ENCODE peak calls at places on chromosomes 2 and 18, in ten cellular contexts. U is right atrium auricular region, Y is IMR-90, N is A549, C is Panc1, F is astrocyte, W is Peyer's patch, D is Karpas-422, G is SJSA1, P is psoas muscle. K is an unnamed sample. For H3K4me1, the result is how much of the 10 kb centered on the place peaks cover.

GRCh38 chr2:112243233-112243632 is 11.6 kb downstream of the ZC3H8 start:
- DNase-seq in C (no peak), U (no peak), N (no peak), D (no peak), G (no peak), F (no peak), P (no peak), Y (no peak), W (no peak), K (no peak)

GRCh38 chr2:36358317-36358659 is 2.7 kb downstream of the CRIM1 start:
- DNase-seq in F (peak), N (no peak), P (no peak), W (no peak), D (no peak), G (peak), Y (peak), U (no peak), C (no peak), K (no peak)

GRCh38 chr18:73923866-73924265 is 223.8 kb downstream of the FBXO15 start:
- DNase-seq in U (no peak), D (no peak), G (no peak), N (no peak), F (no peak), P (no peak), W (no peak), Y (peak), C (no peak), K (no peak)

GRCh38 chr2:230600881-230601280 is 111.8 kb upstream of the CAB39 start:
- DNase-seq in Y (no peak), G (no peak), F (no peak), N (no peak), C (no peak), U (no peak), P (no peak), D (no peak), W (no peak), K (no peak)

GRCh38 chr2:85888020-85888744 is 608 bp downstream of the ST3GAL5 start:
- DNase-seq in W (peak), G (peak), F (no peak), Y (no peak), P (peak), D (peak), U (no peak), C (no peak), N (no peak), K (peak)

GRCh38 chr2:33275689-33276444 is 200.6 kb upstream of the RASGRP3 start:
- DNase-seq in W (no peak), G (peak), U (peak), P (peak), Y (peak), N (peak), F (peak), D (no peak), C (peak), K (no peak)

GRCh38 chr18:58314284-58314683 is 270.3 kb downstream of the NEDD4L start:
- DNase-seq in G (peak), D (no peak), C (no peak), P (peak), N (peak), U (peak), Y (peak), F (peak), W (no peak), K (peak)

GRCh38 chr18:10304853-10305252 is 149.6 kb upstream of the APCDD1 start:
- DNase-seq in G (no peak), P (peak), C (no peak), Y (peak), N (no peak), D (no peak), F (peak), W (no peak), U (peak), K (no peak)

GRCh38 chr2:234447963-234448362 is 48.9 kb downstream of the ARL4C start:
- DNase-seq in N (peak), P (no peak), F (no peak), W (no peak), C (no peak), G (no peak), U (no peak), Y (no peak), D (no peak), K (no peak)
- H3K4me3 ChIP-seq in N (no peak), P (no peak), F (no peak), W (no peak), C (no peak), G (no peak), U (no peak), Y (no peak), D (no peak), K (no peak)

GRCh38 chr18:60895181-60895580 is 438.0 kb upstream of the CDH20 start:
- DNase-seq in U (no peak), C (no peak), F (peak), N (no peak), D (no peak), P (no peak), W (no peak), G (no peak), Y (no peak), K (no peak)
- H3K4me1 ChIP-seq in U (under half), C (under half), F (under half), N (under half), D (under half), P (under half), W (under half), G (under half), Y (under half), K (under half)

GRCh38 chr2:177753682-177754475 is 318.7 kb downstream of the PDE11A start:
- DNase-seq in D (peak), U (peak), Y (peak), C (no peak), W (peak), N (peak), F (peak), P (peak), G (peak), K (peak)
- H3K27ac ChIP-seq in D (no peak), U (peak), Y (no peak), C (no peak), W (peak), N (no peak), F (no peak), P (peak), G (no peak), K (peak)

DNA sequence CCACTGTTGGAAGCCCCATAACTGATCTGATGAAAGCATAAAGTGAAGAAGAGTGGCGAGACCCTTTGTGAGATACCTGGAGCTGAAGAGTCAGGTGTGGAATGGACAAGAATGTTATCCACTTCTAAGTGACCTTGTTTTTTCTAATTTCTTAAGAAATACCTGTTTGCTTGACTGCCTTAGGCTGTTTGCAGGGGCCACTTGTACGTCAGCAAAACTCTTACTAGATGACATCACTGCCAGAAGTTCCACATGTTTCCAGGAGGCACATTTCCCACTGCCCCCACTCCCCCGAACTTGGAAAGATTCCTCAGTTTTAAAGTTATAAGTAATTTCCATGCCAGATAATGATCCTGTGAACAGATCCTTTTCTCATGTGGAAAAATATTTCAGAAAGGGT is 8.0 kb downstream of the EPAS1 start:
- DNase-seq in W (no peak), F (no peak), G (no peak), U (no peak), D (no peak), N (peak), Y (no peak), P (no peak), C (no peak), K (no peak)
- H3K4me3 ChIP-seq in W (no peak), F (no peak), G (no peak), U (no peak), D (no peak), N (no peak), Y (no peak), P (no peak), C (no peak), K (peak)

GRCh38 chr2:143688815-143689214 is 559.6 kb downstream of the ARHGAP15 start:
- DNase-seq in W (no peak), F (no peak), U (no peak), N (no peak), C (no peak), P (no peak), Y (no peak), D (no peak), G (no peak), K (no peak)
- H3K4me1 ChIP-seq in W (under half), F (under half), U (under half), N (under half), C (under half), P (under half), Y (under half), D (under half), G (under half), K (under half)

GRCh38 chr18:48004577-48004976 is 74.1 kb upstream of the SMAD2 start:
- DNase-seq in F (no peak), N (peak), U (no peak), G (no peak), D (no peak), C (no peak), Y (no peak), W (no peak), P (no peak), K (no peak)
- H3K27ac ChIP-seq in F (no peak), N (peak), U (peak), G (no peak), D (peak), C (peak), Y (no peak), W (no peak), P (no peak), K (no peak)

DNA sequence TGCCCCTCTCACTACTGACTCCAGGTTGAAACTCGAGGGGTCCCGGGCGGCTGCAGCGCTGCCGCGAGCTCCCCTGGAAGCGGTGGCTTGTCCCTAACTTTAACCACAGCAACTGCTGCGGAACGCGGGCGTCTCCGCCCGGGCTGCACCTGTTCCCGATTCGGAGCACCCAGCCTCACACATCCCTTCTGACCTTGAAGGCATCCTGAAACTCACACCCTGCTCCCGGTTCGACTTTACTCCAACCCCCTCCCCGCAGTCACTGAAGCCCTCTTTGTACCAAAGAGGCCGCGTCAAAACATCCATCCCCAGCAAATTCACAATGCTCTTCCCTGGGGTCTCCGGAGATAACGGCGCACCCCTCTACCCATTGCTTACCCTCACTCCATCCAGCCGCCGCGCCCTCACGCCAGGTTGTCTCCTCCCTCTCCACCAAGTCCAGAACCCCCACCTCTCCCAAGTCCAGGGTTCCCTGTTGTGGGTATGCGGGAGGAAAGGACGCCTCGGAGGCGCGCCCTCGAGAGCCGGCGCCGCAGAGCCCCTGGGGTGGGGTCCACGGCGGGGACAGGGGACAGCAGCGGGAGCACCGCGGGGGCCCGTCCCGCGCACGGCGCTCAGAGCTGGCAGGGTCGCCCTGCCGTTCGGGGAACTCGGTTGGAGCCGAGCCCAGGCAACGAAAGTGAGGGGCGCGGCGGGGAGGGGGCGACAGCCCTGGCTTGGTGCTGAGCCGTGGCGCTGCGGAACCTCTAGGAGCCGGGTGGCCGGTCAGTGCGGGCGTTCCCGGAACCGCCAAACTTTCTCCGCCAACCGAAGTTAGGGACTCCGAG is 938 bp downstream of the MYO5B start:
- DNase-seq in C (no peak), W (peak), N (no peak), P (no peak), G (no peak), Y (no peak), F (no peak), U (no peak), D (no peak), K (no peak)
- H3K4me3 ChIP-seq in C (peak), W (peak), N (peak), P (peak), G (no peak), Y (no peak), F (peak), U (peak), D (no peak), K (peak)

GRCh38 chr2:105782646-105783045 is 37.9 kb downstream of the NCK2 start:
- DNase-seq in N (no peak), C (no peak), W (no peak), Y (no peak), U (no peak), D (no peak), P (no peak), G (no peak), F (no peak), K (no peak)

GRCh38 chr2:105780606-105781005 is 35.9 kb downstream of the NCK2 start:
- DNase-seq in C (no peak), D (no peak), N (no peak), U (no peak), P (no peak), F (no peak), W (no peak), G (no peak), Y (no peak), K (no peak)

GRCh38 chr2:105779394-105779793 is 34.7 kb downstream of the NCK2 start:
- DNase-seq in W (no peak), U (no peak), F (no peak), P (no peak), Y (no peak), N (no peak), G (no peak), C (no peak), D (no peak), K (no peak)

GRCh38 chr2:105782123-105782522 is 37.4 kb downstream of the NCK2 start:
- DNase-seq in W (no peak), C (no peak), N (no peak), D (no peak), G (no peak), F (no peak), U (no peak), P (no peak), Y (no peak), K (no peak)

DNA sequence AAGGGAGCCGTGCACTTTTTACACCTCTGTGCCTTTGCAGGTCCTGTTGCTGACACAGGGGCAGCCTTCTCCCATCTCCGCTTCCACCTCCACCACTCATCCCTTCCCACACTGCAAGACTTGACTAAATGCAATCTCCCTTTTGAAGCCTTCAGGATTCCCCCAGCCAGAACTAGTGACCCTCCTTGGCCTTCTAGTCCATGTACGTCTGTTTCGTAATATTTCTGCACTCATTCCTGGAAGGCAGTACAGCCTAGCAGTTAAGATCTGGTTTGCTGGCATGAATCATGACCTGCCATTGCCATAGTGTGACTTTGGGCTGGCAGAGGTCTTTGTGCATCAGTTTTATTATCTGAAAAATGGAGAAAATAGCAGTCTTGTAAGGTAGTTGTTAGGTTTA is 36.6 kb downstream of the NCK2 start:
- DNase-seq in C (no peak), N (no peak), Y (no peak), F (no peak), P (no peak), U (no peak), D (no peak), G (no peak), W (no peak), K (no peak)
- H3K4me1 ChIP-seq in C (under half), N (under half), Y (under half), F (under half), P (under half), U (under half), D (under half), G (under half), W (under half), K (half or more)

GRCh38 chr2:109257653-109258052 is 128.6 kb downstream of the SH3RF3 start:
- DNase-seq in U (no peak), W (no peak), C (no peak), Y (peak), F (peak), G (peak), P (no peak), N (no peak), D (no peak), K (no peak)

GRCh38 chr2:109256921-109257320 is 127.9 kb downstream of the SH3RF3 start:
- DNase-seq in G (no peak), W (no peak), C (no peak), N (no peak), Y (peak), F (peak), D (no peak), U (peak), P (peak), K (no peak)

GRCh38 chr2:109254174-109254904 is 125.3 kb downstream of the SH3RF3 start:
- DNase-seq in N (no peak), Y (no peak), W (no peak), P (no peak), F (no peak), D (peak), C (no peak), G (no peak), U (peak), K (no peak)

GRCh38 chr2:109256111-109256510 is 127.1 kb downstream of the SH3RF3 start:
- DNase-seq in C (no peak), F (no peak), W (no peak), N (no peak), G (no peak), Y (no peak), P (no peak), U (peak), D (no peak), K (no peak)

DNA sequence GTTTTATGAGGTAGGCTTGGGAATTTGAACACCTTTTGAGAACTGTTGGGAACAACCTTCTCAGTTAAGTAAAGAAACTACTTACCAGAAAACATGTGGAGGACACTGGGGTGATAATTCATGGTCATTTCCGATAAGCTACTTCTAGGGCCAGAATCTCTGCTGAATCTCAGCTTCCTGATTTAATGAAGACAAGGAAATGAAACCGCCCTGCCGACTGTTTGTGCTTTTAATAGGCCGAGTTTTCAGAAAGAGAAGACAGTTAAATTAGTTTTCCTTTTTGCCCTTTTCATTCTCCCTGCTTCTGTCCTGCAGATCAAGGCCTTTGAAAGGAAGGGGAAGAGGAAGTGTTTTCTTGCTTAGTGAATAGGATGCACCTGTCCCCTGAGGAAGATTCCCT is 126.6 kb downstream of the SH3RF3 start:
- DNase-seq in U (peak), N (no peak), C (no peak), G (no peak), Y (no peak), P (no peak), W (no peak), D (peak), F (no peak), K (no peak)
- H3K27ac ChIP-seq in U (no peak), N (no peak), C (no peak), G (no peak), Y (no peak), P (no peak), W (no peak), D (no peak), F (no peak), K (peak)

DNA sequence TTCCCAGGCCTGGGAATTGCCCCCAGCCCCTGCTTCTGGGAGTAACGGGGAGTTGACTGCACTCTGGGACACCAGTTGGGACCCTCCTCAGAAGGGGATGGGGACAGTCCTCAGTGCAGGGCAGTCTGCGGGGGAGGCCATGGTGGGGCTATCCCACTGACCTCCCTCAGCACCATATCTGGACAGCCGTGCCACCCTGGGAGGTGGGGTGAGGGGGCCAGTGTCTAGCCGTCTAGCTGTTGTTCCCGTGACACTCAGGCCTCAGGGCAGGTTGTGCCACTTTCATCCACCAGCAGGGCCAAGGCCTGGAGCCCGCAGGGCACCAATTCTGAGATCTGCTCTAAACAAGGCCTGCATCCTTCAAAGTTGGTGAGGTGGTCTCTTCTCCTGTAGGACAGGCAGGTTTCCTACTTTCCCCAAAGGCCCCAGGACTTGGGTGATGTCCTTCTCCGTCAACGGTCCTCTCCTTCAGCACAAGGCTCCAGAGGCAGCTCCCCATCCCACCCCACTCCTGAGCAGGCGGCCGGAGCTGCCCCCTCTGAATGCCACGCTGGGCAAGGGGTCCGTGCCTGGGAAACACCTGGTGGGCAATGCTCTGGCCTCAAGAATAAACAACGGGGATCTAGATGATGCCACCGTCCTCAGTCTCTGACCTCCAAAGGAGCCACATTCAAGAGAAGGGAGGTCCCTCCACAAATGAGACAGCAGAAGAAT is 43.0 kb upstream of the PTMA start:
- DNase-seq in F (no peak), W (peak), Y (no peak), D (no peak), N (no peak), G (no peak), C (no peak), U (no peak), P (no peak), K (no peak)
- H3K4me3 ChIP-seq in F (no peak), W (no peak), Y (no peak), D (peak), N (peak), G (no peak), C (no peak), U (peak), P (peak), K (peak)